ENCODE peak calls at places on chromosomes 13 and 19, in nine cellular contexts. J is tibial artery, Q is Panc1, S is transverse colon, W is lower lobe of right lung, O is bronchial epithelial cell, H is IMR-90, P is cardiac muscle cell, A is mucosa of descending colon. I is an unnamed sample. For H3K36me3, the result is how much of the 10 kb centered on the place peaks cover.

GRCh38 chr13:80957019-80957650 is 616.2 kb upstream of the SPRY2 start:
- DNase-seq in Q (no peak), W (no peak), A (no peak), O (no peak), S (no peak), H (no peak), J (no peak), P (no peak), I (no peak)

GRCh38 chr13:31023126-31023525 is 90.7 kb downstream of the TEX26 start:
- DNase-seq in W (no peak), P (no peak), A (no peak), H (no peak), O (no peak), J (no peak), S (no peak), Q (no peak), I (no peak)

GRCh38 chr19:55447421-55448174 is 4.5 kb upstream of the SHISA7 start:
- DNase-seq in O (peak), Q (no peak), H (peak), A (no peak), J (no peak), W (no peak), P (no peak), S (no peak), I (no peak)

GRCh38 chr19:49114630-49115363 is 627 bp downstream of the LIN7B start:
- DNase-seq in W (peak), S (peak), A (peak), P (peak), O (no peak), J (peak), H (peak), Q (no peak), I (no peak)

GRCh38 chr19:42850981-42851717 is 28.4 kb downstream of the PSG1 start:
- DNase-seq in J (peak), S (peak), H (peak), W (no peak), Q (peak), O (peak), A (no peak), P (no peak), I (peak)

GRCh38 chr19:6952956-6953355 is 65.6 kb downstream of the ADGRE1 start:
- DNase-seq in W (no peak), A (no peak), H (no peak), P (no peak), S (no peak), Q (no peak), J (no peak), O (no peak), I (no peak)

GRCh38 chr13:23488442-23488841 is 54.9 kb upstream of the SACS start:
- DNase-seq in S (no peak), H (peak), O (no peak), J (no peak), W (no peak), A (no peak), P (no peak), Q (no peak), I (no peak)

GRCh38 chr13:27339299-27339698 is 68.7 kb downstream of the RASL11A start:
- DNase-seq in O (peak), J (no peak), Q (no peak), A (no peak), W (no peak), S (peak), H (peak), P (peak), I (no peak)

GRCh38 chr13:110137677-110138008 is 169.3 kb downstream of the COL4A1 start:
- DNase-seq in H (no peak), P (peak), W (peak), Q (no peak), S (peak), O (no peak), J (peak), A (no peak), I (peak)

GRCh38 chr19:45419895-45420294 is 3.8 kb downstream of the ERCC1 start:
- DNase-seq in H (no peak), W (no peak), P (no peak), J (no peak), Q (no peak), O (no peak), S (no peak), A (no peak), I (no peak)

GRCh38 chr19:45414468-45414867 is 8.0 kb downstream of the POLR1G start:
- DNase-seq in O (no peak), W (no peak), P (no peak), S (no peak), J (no peak), H (no peak), A (no peak), Q (no peak), I (no peak)

GRCh38 chr19:45418812-45419211 is 4.9 kb downstream of the ERCC1 start:
- DNase-seq in Q (no peak), S (no peak), W (no peak), O (no peak), A (no peak), P (no peak), H (no peak), J (no peak), I (no peak)

GRCh38 chr19:45419396-45419795 is 4.3 kb downstream of the ERCC1 start:
- DNase-seq in P (no peak), Q (no peak), H (no peak), J (peak), A (no peak), O (no peak), W (no peak), S (peak), I (no peak)

GRCh38 chr19:45417151-45417550 is 6.6 kb downstream of the ERCC1 start:
- DNase-seq in Q (no peak), S (no peak), J (no peak), P (no peak), H (no peak), O (no peak), A (no peak), W (no peak), I (no peak)
- H3K36me3 ChIP-seq in Q (under half), S (under half), J (half or more), P (under half), H (half or more), O (under half), A (under half), W (half or more), I (under half)

GRCh38 chr19:18477042-18477760 is 39.3 kb upstream of the ISYNA1 start:
- DNase-seq in S (no peak), P (no peak), W (no peak), A (no peak), J (no peak), H (no peak), Q (no peak), O (no peak), I (no peak)
- TF ChIP-seq CTCF in S (no peak), P (no peak), W (no peak), A (no peak), J (no peak), H (peak), Q (peak), O (no peak), I (no peak)

GRCh38 chr19:34228762-34229161 is 25.6 kb upstream of the GARRE1 start:
- DNase-seq in H (no peak), J (no peak), A (no peak), S (no peak), W (no peak), Q (no peak), O (no peak), P (no peak), I (no peak)

GRCh38 chr19:34226036-34226435 is 28.3 kb upstream of the GARRE1 start:
- DNase-seq in H (no peak), Q (no peak), A (no peak), O (no peak), P (no peak), J (no peak), S (no peak), W (no peak), I (no peak)

GRCh38 chr19:34230833-34231232 is 23.5 kb upstream of the GARRE1 start:
- DNase-seq in A (no peak), Q (no peak), P (no peak), S (no peak), W (no peak), J (no peak), O (no peak), H (no peak), I (no peak)

GRCh38 chr19:34229721-34230120 is 24.6 kb upstream of the GARRE1 start:
- DNase-seq in P (no peak), S (no peak), Q (no peak), A (no peak), J (no peak), W (no peak), O (no peak), H (no peak), I (no peak)

GRCh38 chr19:34228347-34228746 is 26.0 kb upstream of the GARRE1 start:
- DNase-seq in Q (no peak), P (no peak), H (peak), W (no peak), O (peak), S (no peak), A (no peak), J (no peak), I (no peak)
- H3K36me3 ChIP-seq in Q (half or more), P (half or more), H (under half), W (half or more), O (under half), S (under half), A (under half), J (half or more), I (under half)

DNA sequence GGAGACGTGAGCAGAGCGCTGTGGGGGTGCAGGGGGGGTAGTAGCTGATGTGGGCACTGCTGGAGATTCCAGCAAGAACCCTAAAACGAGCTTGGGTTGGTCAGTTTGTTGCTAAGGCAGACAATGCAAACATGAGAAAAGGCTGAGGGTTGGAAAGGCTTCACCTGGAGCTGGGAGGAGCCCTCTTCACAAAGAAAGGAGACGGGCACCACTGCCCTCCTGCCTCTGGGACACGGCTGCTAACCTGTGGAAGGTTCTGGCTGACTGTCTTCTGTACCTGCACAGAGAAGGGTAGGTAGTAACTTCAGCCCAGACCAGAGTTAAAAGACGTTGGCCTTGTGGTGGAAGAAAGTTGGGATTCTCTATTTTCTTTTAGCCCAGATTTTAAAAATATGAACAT is 108.7 kb downstream of the SUCLA2 start:
- DNase-seq in J (no peak), H (no peak), Q (no peak), O (no peak), P (no peak), W (no peak), S (no peak), A (no peak), I (no peak)
- TF ChIP-seq CTCF in J (no peak), H (no peak), Q (no peak), O (no peak), P (no peak), W (no peak), S (no peak), A (no peak), I (no peak)

GRCh38 chr19:58002384-58003152 is at the start of gene ZNF606:
- DNase-seq in W (peak), P (peak), J (peak), Q (no peak), H (peak), O (peak), S (peak), A (peak), I (peak)
- H3K36me3 ChIP-seq in W (under half), P (under half), J (half or more), Q (under half), H (under half), O (under half), S (under half), A (under half), I (under half)

GRCh38 chr19:40191836-40192646 is 815 bp downstream of the MAP3K10 start:
- DNase-seq in A (peak), S (peak), P (peak), O (no peak), W (peak), Q (no peak), H (peak), J (no peak), I (no peak)
- TF ChIP-seq CTCF in A (no peak), S (no peak), P (no peak), O (no peak), W (no peak), Q (no peak), H (peak), J (no peak), I (peak)

GRCh38 chr19:2048104-2048958 is 2.7 kb downstream of the MKNK2 start:
- DNase-seq in W (no peak), P (no peak), A (peak), J (no peak), S (no peak), H (no peak), O (no peak), Q (no peak), I (no peak)
- H3K36me3 ChIP-seq in W (half or more), P (under half), A (under half), J (under half), S (under half), H (under half), O (half or more), Q (under half), I (under half)

GRCh38 chr19:46787331-46788100 is 878 bp downstream of the SLC1A5 start:
- DNase-seq in S (peak), A (peak), O (peak), W (peak), Q (no peak), J (peak), P (peak), H (peak), I (no peak)

GRCh38 chr19:46789371-46789770 is 977 bp upstream of the SLC1A5 start:
- DNase-seq in W (no peak), Q (no peak), O (no peak), P (no peak), J (no peak), A (no peak), S (no peak), H (no peak), I (no peak)

GRCh38 chr19:46787040-46787330 is 1.4 kb downstream of the SLC1A5 start:
- DNase-seq in A (no peak), J (no peak), S (no peak), P (no peak), H (no peak), Q (no peak), O (no peak), W (no peak), I (no peak)

GRCh38 chr19:46788968-46789338 is 559 bp upstream of the SLC1A5 start:
- DNase-seq in W (no peak), H (no peak), S (no peak), Q (no peak), P (no peak), J (no peak), A (no peak), O (no peak), I (no peak)

GRCh38 chr19:46788101-46788967 is at the start of gene SLC1A5:
- DNase-seq in A (peak), Q (peak), S (peak), O (peak), J (peak), H (peak), P (peak), W (peak), I (peak)
- TF ChIP-seq CTCF in A (no peak), Q (no peak), S (no peak), O (no peak), J (no peak), H (no peak), P (no peak), W (no peak), I (no peak)

DNA sequence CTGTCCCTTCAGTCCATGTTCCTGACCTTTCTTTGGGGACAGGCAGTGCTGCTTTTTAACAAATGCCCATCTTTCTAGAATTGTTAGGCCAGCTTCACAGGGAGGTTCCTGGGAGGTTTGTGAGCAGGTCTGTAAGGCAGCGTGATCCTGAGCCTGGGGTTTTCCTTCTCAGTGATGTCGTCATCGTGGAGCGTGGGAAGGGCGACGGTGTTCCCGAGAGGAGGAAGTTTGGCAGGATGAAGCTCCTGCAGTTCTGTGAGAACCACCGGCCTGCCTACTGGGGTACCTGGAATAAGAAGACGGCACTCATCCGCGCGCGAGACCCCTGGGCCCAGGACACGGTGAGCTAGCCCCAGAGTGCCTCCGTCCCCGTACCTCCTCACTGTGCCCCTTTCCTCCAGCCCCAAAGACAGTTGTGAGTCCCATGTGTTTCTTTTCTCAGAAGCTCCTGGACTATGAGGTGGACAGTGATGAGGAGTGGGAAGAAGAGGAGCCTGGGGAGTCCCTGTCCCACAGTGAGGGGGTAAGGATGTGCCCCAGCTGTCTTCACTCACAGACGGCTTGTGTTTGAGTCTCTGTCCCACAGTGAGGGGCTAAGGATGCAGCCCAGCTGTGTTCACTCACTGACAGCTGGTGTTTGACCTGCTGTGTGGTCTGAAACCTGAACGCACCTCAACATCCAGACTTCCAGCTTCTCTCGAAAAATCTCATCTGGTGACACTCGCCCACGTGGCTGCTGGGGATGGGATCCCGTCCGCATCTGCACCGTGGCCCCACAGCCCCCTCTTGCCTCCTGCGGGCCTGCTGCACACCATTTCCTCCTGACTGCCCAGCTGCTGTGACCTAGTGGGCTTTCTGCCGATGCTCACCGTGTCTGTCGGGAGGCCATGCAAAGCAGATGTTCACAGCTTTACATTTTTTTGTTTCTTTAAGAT is 27.1 kb downstream of the CHAF1A start:
- DNase-seq in W (no peak), H (peak), O (no peak), Q (no peak), S (no peak), A (no peak), P (no peak), J (no peak), I (no peak)
- H3K36me3 ChIP-seq in W (under half), H (under half), O (under half), Q (under half), S (under half), A (under half), P (under half), J (under half), I (under half)

I was measured in kidney epithelial cell.